ENCODE peak calls at places on chromosomes 13 and 19, in six cellular contexts. One of them, this sample, is unnamed.

GRCh38 chr13:84430015-84430414 is 547.7 kb upstream of the SLITRK1 start:
- DNase-seq in mesenchymal stem cell: no peak
- DNase-seq in IMR-90: peak
- DNase-seq in neuronal stem cell: no peak
- DNase-seq in mesendoderm: no peak
- DNase-seq in H9: no peak
- DNase-seq in this sample: no peak

GRCh38 chr13:111204438-111205177 is 89.5 kb downstream of the ARHGEF7 start:
- DNase-seq in mesenchymal stem cell: peak
- DNase-seq in H9: peak
- DNase-seq in neuronal stem cell: no peak
- DNase-seq in IMR-90: peak
- DNase-seq in mesendoderm: peak
- DNase-seq in this sample: no peak

GRCh38 chr19:7783991-7784421 is 21.0 kb downstream of the CLEC4M start:
- DNase-seq in mesenchymal stem cell: peak
- DNase-seq in mesendoderm: peak
- DNase-seq in neuronal stem cell: no peak
- DNase-seq in IMR-90: peak
- DNase-seq in H9: peak
- DNase-seq in this sample: no peak

GRCh38 chr19:40907968-40908735 is 26.1 kb upstream of the CYP2A7 start:
- DNase-seq in IMR-90: no peak
- DNase-seq in neuronal stem cell: no peak
- DNase-seq in mesendoderm: no peak
- DNase-seq in H9: peak
- DNase-seq in mesenchymal stem cell: no peak
- DNase-seq in this sample: no peak

GRCh38 chr13:95898256-95898655 is 154.9 kb downstream of the UGGT2 start:
- DNase-seq in neuronal stem cell: no peak
- DNase-seq in mesenchymal stem cell: no peak
- DNase-seq in mesendoderm: no peak
- DNase-seq in H9: no peak
- DNase-seq in IMR-90: no peak
- DNase-seq in this sample: no peak

GRCh38 chr13:21733475-21734311 is 62.8 kb downstream of the FGF9 start:
- DNase-seq in IMR-90: no peak
- DNase-seq in H9: no peak
- DNase-seq in mesendoderm: peak
- DNase-seq in mesenchymal stem cell: no peak
- DNase-seq in neuronal stem cell: no peak
- DNase-seq in this sample: no peak

GRCh38 chr13:72390909-72391308 is 336.5 kb downstream of the MZT1 start:
- DNase-seq in mesenchymal stem cell: no peak
- DNase-seq in neuronal stem cell: no peak
- DNase-seq in mesendoderm: no peak
- DNase-seq in H9: no peak
- DNase-seq in IMR-90: no peak
- DNase-seq in this sample: no peak

GRCh38 chr19:6828698-6829633 is 56.5 kb downstream of the VAV1 start:
- DNase-seq in mesendoderm: peak
- DNase-seq in H9: peak
- DNase-seq in mesenchymal stem cell: no peak
- DNase-seq in neuronal stem cell: no peak
- DNase-seq in IMR-90: no peak
- DNase-seq in this sample: no peak

GRCh38 chr13:29754486-29754806 is 96.0 kb downstream of the UBL3 start:
- DNase-seq in H9: peak
- DNase-seq in mesenchymal stem cell: peak
- DNase-seq in IMR-90: peak
- DNase-seq in neuronal stem cell: peak
- DNase-seq in mesendoderm: peak
- DNase-seq in this sample: no peak

GRCh38 chr19:38163419-38164290 is 60.4 kb downstream of the DPF1 start:
- DNase-seq in mesenchymal stem cell: no peak
- DNase-seq in IMR-90: no peak
- DNase-seq in neuronal stem cell: no peak
- DNase-seq in H9: no peak
- DNase-seq in mesendoderm: no peak
- DNase-seq in this sample: no peak

GRCh38 chr13:27117158-27117557 is 54.5 kb downstream of the USP12 start:
- DNase-seq in mesendoderm: no peak
- DNase-seq in H9: no peak
- DNase-seq in mesenchymal stem cell: no peak
- DNase-seq in neuronal stem cell: no peak
- DNase-seq in IMR-90: peak
- DNase-seq in this sample: no peak

DNA sequence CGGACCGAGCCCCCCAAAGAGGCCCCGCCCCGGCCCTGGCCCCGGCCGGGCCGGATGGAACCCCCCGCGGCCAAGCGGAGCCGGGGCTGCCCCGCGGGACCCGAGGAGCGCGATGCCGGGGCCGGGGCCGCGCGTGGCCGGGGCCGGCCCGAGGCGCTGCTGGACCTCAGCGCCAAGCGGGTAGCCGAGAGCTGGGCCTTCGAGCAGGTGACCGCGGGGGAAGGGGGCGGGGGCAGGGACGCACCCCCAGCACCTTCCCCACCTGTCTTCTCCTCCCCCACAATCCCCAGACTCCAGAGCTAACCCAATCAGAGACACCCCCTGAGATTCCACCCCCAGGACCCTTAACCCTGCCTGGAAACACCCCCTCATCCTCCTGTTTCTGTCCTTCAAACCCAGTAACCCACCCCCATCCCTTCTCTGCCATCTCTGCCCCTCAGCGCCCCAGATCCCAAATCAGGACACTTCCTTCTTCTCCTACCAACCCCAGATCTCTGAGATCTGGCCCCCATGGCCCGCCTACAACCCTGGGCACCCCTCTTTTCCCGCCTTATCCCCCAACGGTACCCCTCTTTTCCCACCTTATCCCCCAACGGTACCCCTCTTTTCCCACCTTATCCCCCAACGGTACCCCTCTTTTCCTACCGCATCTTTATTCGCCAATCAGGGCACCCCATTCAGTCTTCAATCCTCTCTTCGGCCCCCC is 505 bp downstream of the ZSWIM4 start:
- DNase-seq in IMR-90: peak
- DNase-seq in mesendoderm: no peak
- DNase-seq in mesenchymal stem cell: no peak
- DNase-seq in H9: peak
- DNase-seq in neuronal stem cell: no peak
- DNase-seq in this sample: no peak
- H3K4ac ChIP-seq in IMR-90: peak
- H3K4ac ChIP-seq in mesendoderm: peak
- H3K4ac ChIP-seq in mesenchymal stem cell: peak
- H3K4ac ChIP-seq in H9: no peak
- H3K4ac ChIP-seq in neuronal stem cell: no peak
- H3K4ac ChIP-seq in this sample: no peak

GRCh38 chr19:49119411-49120324 is at the start of gene PPFIA3:
- DNase-seq in H9: peak
- DNase-seq in mesendoderm: peak
- DNase-seq in neuronal stem cell: peak
- DNase-seq in mesenchymal stem cell: peak
- DNase-seq in IMR-90: peak
- DNase-seq in this sample: no peak
- H3K4ac ChIP-seq in H9: no peak
- H3K4ac ChIP-seq in mesendoderm: peak
- H3K4ac ChIP-seq in neuronal stem cell: no peak
- H3K4ac ChIP-seq in mesenchymal stem cell: peak
- H3K4ac ChIP-seq in IMR-90: peak
- H3K4ac ChIP-seq in this sample: peak

GRCh38 chr13:77980592-77980991 is 62.0 kb upstream of the EDNRB start:
- DNase-seq in IMR-90: peak
- DNase-seq in mesenchymal stem cell: peak
- DNase-seq in neuronal stem cell: no peak
- DNase-seq in mesendoderm: peak
- DNase-seq in H9: no peak
- DNase-seq in this sample: no peak

GRCh38 chr13:77981191-77981925 is 62.7 kb upstream of the EDNRB start:
- DNase-seq in H9: no peak
- DNase-seq in IMR-90: peak
- DNase-seq in neuronal stem cell: no peak
- DNase-seq in mesenchymal stem cell: peak
- DNase-seq in mesendoderm: no peak
- DNase-seq in this sample: no peak

GRCh38 chr13:77979721-77980377 is 61.2 kb upstream of the EDNRB start:
- DNase-seq in mesendoderm: peak
- DNase-seq in mesenchymal stem cell: no peak
- DNase-seq in H9: no peak
- DNase-seq in neuronal stem cell: no peak
- DNase-seq in IMR-90: no peak
- DNase-seq in this sample: no peak

GRCh38 chr13:77975358-77976042 is 56.9 kb upstream of the EDNRB start:
- DNase-seq in neuronal stem cell: no peak
- DNase-seq in H9: no peak
- DNase-seq in mesendoderm: no peak
- DNase-seq in IMR-90: no peak
- DNase-seq in mesenchymal stem cell: no peak
- DNase-seq in this sample: no peak
- H3K4ac ChIP-seq in neuronal stem cell: no peak
- H3K4ac ChIP-seq in H9: no peak
- H3K4ac ChIP-seq in mesendoderm: no peak
- H3K4ac ChIP-seq in IMR-90: no peak
- H3K4ac ChIP-seq in mesenchymal stem cell: no peak
- H3K4ac ChIP-seq in this sample: no peak

DNA sequence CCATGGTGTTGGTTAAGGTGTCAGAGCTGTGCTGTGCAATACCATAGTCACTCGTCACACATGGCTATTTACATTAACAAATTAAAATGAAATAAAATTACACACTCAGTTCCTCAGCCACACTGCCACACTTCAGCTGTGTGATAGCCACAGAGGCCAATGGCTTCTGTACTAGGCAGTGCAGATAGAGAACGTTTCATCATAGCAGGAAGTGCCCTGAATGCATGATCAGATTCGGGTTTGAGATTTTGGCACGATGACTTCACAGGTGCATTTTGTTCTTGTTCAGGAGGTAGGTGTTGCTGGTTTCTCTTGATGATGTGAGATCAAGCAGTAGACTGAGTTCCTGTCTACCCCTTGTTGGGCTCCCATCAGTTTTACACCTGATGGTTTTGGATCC is 6.5 kb downstream of the ARMC6 start:
- DNase-seq in mesenchymal stem cell: no peak
- DNase-seq in neuronal stem cell: no peak
- DNase-seq in IMR-90: no peak
- DNase-seq in H9: no peak
- DNase-seq in mesendoderm: no peak
- DNase-seq in this sample: no peak
- H3K4ac ChIP-seq in mesenchymal stem cell: no peak
- H3K4ac ChIP-seq in neuronal stem cell: no peak
- H3K4ac ChIP-seq in IMR-90: no peak
- H3K4ac ChIP-seq in H9: no peak
- H3K4ac ChIP-seq in mesendoderm: no peak
- H3K4ac ChIP-seq in this sample: no peak

GRCh38 chr19:17136617-17137016 is 61.0 kb downstream of the MYO9B start:
- DNase-seq in H9: no peak
- DNase-seq in neuronal stem cell: no peak
- DNase-seq in mesenchymal stem cell: no peak
- DNase-seq in IMR-90: no peak
- DNase-seq in mesendoderm: no peak
- DNase-seq in this sample: no peak

GRCh38 chr19:17138937-17139598 is 63.5 kb downstream of the MYO9B start:
- DNase-seq in IMR-90: no peak
- DNase-seq in neuronal stem cell: no peak
- DNase-seq in H9: no peak
- DNase-seq in mesendoderm: no peak
- DNase-seq in mesenchymal stem cell: no peak
- DNase-seq in this sample: no peak

GRCh38 chr19:17137417-17137816 is 61.8 kb downstream of the MYO9B start:
- DNase-seq in neuronal stem cell: no peak
- DNase-seq in mesendoderm: no peak
- DNase-seq in mesenchymal stem cell: no peak
- DNase-seq in IMR-90: no peak
- DNase-seq in H9: no peak
- DNase-seq in this sample: no peak

DNA sequence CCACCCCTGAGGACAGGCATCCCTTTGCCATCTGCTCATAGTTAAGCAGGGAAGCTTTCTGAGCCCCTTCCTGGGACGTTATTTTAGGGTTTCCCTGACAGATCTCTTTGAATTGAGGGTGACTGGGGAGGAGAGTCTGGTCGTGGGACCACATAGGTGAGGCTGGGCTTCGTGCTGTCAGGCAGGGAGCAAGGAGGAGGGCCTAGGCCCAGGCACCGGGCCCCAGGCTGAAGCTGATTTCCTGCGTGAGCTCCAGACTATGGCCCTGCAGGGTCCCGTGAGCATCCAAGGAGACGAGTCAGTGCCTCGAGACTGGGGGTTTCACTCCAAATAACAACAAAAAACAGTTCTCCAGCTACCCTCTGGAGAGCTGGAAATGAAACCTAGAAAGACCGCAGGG is 60.4 kb downstream of the MYO9B start:
- DNase-seq in neuronal stem cell: no peak
- DNase-seq in mesenchymal stem cell: peak
- DNase-seq in mesendoderm: peak
- DNase-seq in H9: no peak
- DNase-seq in IMR-90: no peak
- DNase-seq in this sample: no peak
- H3K4ac ChIP-seq in neuronal stem cell: no peak
- H3K4ac ChIP-seq in mesenchymal stem cell: peak
- H3K4ac ChIP-seq in mesendoderm: peak
- H3K4ac ChIP-seq in H9: no peak
- H3K4ac ChIP-seq in IMR-90: peak
- H3K4ac ChIP-seq in this sample: peak

This sample was measured in H1.